ENCODE peak calls at places on chromosomes 7 and 10, in five cellular contexts. R is Calu3, E is WTC11, I is BE2C, G is bronchial epithelial cell. X is an unnamed sample.

GRCh38 chr7:48298779-48299178 is 127.5 kb downstream of the ABCA13 start:
- DNase-seq in R (no peak), E (no peak), I (no peak), G (peak; percentile 97), X (peak; percentile 27)

GRCh38 chr10:30387646-30388243 is 38.7 kb upstream of the MTPAP start:
- DNase-seq in R (peak; percentile 56), E (no peak), I (no peak), G (peak; percentile 36), X (no peak)

GRCh38 chr7:24284699-24285506 is 913 bp downstream of the NPY start:
- DNase-seq in R (no peak), E (peak; percentile 79), I (no peak), G (no peak), X (no peak)

GRCh38 chr7:40329601-40330153 is 194.9 kb downstream of the SUGCT start:
- DNase-seq in R (peak; percentile 14), E (no peak), I (peak; percentile 28), G (peak; percentile 66), X (no peak)

GRCh38 chr10:112409755-112410154 is 35.8 kb downstream of the ACSL5 start:
- DNase-seq in R (no peak), E (no peak), I (no peak), G (no peak), X (no peak)

GRCh38 chr10:97863808-97864207 is 14.2 kb downstream of the GOLGA7B start:
- DNase-seq in R (no peak), E (no peak), I (no peak), G (no peak), X (no peak)

GRCh38 chr7:83365746-83366145 is 203.1 kb upstream of the PCLO start:
- DNase-seq in R (no peak), E (no peak), I (no peak), G (no peak), X (no peak)

GRCh38 chr7:85004402-85004801 is 182.5 kb downstream of the SEMA3D start:
- DNase-seq in R (no peak), E (no peak), I (no peak), G (no peak), X (no peak)

GRCh38 chr7:29330136-29330535 is 135.6 kb downstream of the CHN2 start:
- DNase-seq in R (no peak), E (no peak), I (no peak), G (no peak), X (no peak)

GRCh38 chr10:69962746-69963135 is 89.9 kb upstream of the MACROH2A2 start:
- DNase-seq in R (no peak), E (no peak), I (no peak), G (no peak), X (no peak)

GRCh38 chr7:140533394-140533872 is 54.1 kb upstream of the MKRN1 start:
- DNase-seq in R (no peak), E (no peak), I (no peak), G (no peak), X (no peak)

GRCh38 chr10:186911-187310 is 51.7 kb downstream of the ZMYND11 start:
- DNase-seq in R (no peak), E (no peak), I (no peak), G (no peak), X (no peak)

GRCh38 chr10:105675333-105675732 is 1034.2 kb downstream of the SORCS3 start:
- DNase-seq in R (no peak), E (no peak), I (no peak), G (no peak), X (no peak)

GRCh38 chr10:114043532-114044250 is at the start of gene ADRB1:
- DNase-seq in R (peak; percentile 78), E (peak; percentile 80), I (peak; percentile 68), G (no peak), X (peak; percentile 51)

GRCh38 chr7:94972296-94972695 is 64.9 kb downstream of the PPP1R9A start:
- DNase-seq in R (peak; percentile 19), E (no peak), I (no peak), G (peak; percentile 18), X (no peak)

GRCh38 chr7:117126631-117127030 is 173.3 kb downstream of the ST7 start:
- DNase-seq in R (no peak), E (no peak), I (no peak), G (peak; percentile 5), X (no peak)

GRCh38 chr7:70530191-70530590 is 601.8 kb upstream of the GALNT17 start:
- DNase-seq in R (no peak), E (no peak), I (peak; percentile 79), G (no peak), X (no peak)

GRCh38 chr10:69851306-69851705 is 49.6 kb downstream of the COL13A1 start:
- DNase-seq in R (no peak), E (no peak), I (no peak), G (no peak), X (no peak)

GRCh38 chr7:151088856-151089699 is 2.8 kb downstream of the AGAP3 start:
- DNase-seq in R (no peak), E (peak; percentile 37), I (peak; percentile 74), G (peak; percentile 44), X (no peak)

GRCh38 chr10:69831231-69831855 is 29.6 kb downstream of the COL13A1 start:
- DNase-seq in R (no peak), E (no peak), I (no peak), G (no peak), X (no peak)

GRCh38 chr10:30553625-30554442 is 75.7 kb downstream of the LYZL2 start:
- DNase-seq in R (peak; percentile 19), E (peak; percentile 65), I (peak; percentile 29), G (no peak), X (no peak)

GRCh38 chr10:33460461-33461294 is 126.2 kb upstream of the NRP1 start:
- DNase-seq in R (no peak), E (no peak), I (peak; percentile 18), G (no peak), X (no peak)

GRCh38 chr7:121459148-121459547 is 63.0 kb upstream of the FAM3C start:
- DNase-seq in R (no peak), E (no peak), I (no peak), G (no peak), X (no peak)

GRCh38 chr7:80134536-80135305 is at the start of gene GNAI1:
- DNase-seq in R (peak; percentile 75), E (peak; percentile 80), I (peak; percentile 91), G (peak; percentile 28), X (peak; percentile 50)

GRCh38 chr7:87926581-87927461 is 7.2 kb upstream of the ADAM22 start:
- DNase-seq in R (no peak), E (peak; percentile 74), I (no peak), G (no peak), X (peak; percentile 51)

GRCh38 chr7:19117081-19117869 is at the start of gene TWIST1:
- DNase-seq in R (peak; percentile 18), E (peak; percentile 65), I (peak; percentile 87), G (no peak), X (no peak)

DNA sequence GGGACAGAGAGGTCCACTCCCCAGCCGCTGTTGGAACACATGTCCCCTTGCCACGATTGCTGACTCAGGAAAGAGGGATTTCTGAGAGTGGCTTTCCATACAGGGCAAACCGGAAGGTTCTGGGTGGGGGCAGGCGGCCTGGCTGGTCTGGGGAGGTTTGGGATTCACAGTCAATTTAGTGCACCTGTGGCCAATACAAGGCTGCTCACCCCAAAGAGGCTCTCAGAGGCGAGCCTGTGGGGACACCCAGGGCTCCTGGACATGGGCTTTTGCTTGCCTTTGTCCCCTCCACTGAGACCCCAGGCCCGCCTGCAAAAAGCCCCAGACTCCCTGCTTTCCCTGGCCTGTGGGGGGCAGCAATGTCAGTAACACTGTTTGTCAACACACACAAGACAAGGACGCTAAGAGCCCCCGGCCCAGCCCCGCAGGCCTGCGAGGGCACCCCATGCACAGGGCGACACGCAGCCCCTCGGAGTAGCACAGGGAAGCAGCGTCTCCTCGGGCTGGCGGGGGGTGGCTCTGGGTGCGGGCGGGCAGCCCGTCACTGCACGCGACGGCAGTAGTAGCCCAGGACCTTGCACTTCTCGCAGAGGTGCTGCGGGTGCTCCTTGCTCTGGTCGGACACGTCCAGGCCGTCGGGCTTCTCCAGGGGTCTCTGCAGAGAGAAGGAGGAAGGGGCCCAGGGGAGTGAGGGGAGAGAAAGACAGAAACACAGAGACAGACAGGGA is 38.7 kb downstream of the PPIF start:
- DNase-seq in R (no peak), E (peak; percentile 68), I (no peak), G (no peak), X (no peak)
- TF ChIP-seq CTCF in R (no peak), E (peak; percentile 10), I (peak; percentile 32), G (no peak), X (no peak)

DNA sequence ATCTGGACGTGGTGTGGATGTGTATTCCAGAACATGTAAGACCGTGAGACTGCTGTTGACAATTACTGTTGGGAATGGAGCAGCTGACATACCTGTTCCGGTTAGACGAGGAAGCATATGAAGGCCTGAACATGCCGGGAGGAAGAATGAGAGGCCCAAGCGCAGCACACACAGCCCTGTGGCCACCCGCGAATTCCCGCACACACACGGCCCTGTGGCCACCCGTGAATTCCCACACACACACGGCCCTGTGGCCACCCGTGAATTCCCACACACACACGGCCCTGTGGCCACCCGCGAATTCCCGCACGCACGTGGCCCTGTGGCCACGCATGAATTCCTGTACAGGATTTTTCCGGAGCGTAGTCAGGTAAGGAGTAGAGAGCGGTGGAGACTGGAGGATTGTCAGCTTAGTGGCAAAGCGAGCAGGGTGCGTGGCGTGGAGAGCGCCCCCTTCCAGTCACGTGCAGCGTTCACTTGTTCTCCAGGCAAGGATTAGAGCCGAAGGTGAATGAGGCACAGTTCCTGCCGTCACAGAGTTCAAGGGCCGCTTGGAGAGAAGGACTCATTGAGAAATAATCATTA is 9.5 kb upstream of the SUN1 start:
- DNase-seq in R (no peak), E (peak; percentile 63), I (no peak), G (no peak), X (no peak)
- TF ChIP-seq CTCF in R (no peak), E (peak; percentile 38), I (peak; percentile 10), G (no peak), X (no peak)

GRCh38 chr10:71312840-71313789 is 5.9 kb upstream of the SLC29A3 start:
- DNase-seq in R (no peak), E (no peak), I (peak; percentile 44), G (no peak), X (no peak)
- TF ChIP-seq CTCF in R (no peak), E (no peak), I (no peak), G (no peak), X (no peak)

DNA sequence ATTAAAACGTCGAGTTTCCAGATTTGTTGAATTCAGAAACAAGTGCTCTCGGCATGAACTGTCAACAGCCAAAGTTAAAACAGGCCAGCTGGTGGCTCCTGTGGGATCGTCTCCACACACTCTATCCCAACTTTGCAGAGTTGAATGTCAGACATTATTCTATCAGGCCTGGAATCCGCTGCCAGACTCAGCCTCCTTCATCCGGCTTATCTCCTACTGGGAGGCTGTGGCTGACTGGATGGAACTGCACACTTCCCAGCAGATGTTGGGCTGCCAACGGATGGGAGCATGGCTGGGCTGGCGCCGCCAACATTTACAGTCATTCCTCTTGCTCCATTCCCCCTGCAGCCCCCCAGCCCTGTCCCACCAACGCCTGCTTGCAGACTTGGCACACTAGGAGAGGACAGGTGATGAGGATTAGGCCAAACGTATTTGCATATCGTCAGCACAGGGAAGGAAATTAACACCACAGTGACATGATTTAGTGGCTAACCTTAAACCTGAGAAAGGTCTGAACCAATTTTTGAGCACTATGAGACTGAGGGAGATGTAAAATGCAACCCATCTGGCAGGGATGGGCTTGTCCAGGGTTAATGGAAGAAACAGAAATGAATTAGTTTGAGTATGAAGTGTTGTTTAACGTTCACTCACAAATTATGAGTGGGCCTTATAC is 183.5 kb downstream of the TAX1BP1 start:
- DNase-seq in R (no peak), E (no peak), I (peak; percentile 80), G (no peak), X (no peak)
- TF ChIP-seq CTCF in R (no peak), E (no peak), I (no peak), G (no peak), X (no peak)